ENCODE peak calls at places on chromosomes 3 and 15, in ten cellular contexts. T, A, F, R, Z, M, B, D, Q and O are unnamed samples.

GRCh38 chr15:65259367-65259781 is 27.3 kb downstream of the PARP16 start:
- DNase-seq in D (no peak), Z (no peak), M (no peak), T (no peak), F (no peak), A (peak; percentile 34), Q (no peak), R (peak; percentile 70), B (no peak), O (no peak)

GRCh38 chr3:108271626-108272025 is 24.7 kb upstream of the HHLA2 start:
- DNase-seq in A (no peak), D (no peak), Q (no peak), Z (no peak), M (no peak), T (no peak), R (no peak), F (no peak), B (no peak), O (no peak)

GRCh38 chr3:45566951-45567411 is 27.6 kb upstream of the LIMD1 start:
- DNase-seq in Q (no peak), Z (no peak), T (no peak), R (no peak), M (no peak), A (no peak), B (no peak), D (no peak), F (no peak), O (no peak)

GRCh38 chr15:64464271-64465005 is 4.1 kb downstream of the ZNF609 start:
- DNase-seq in Z (peak; percentile 42), A (no peak), D (no peak), B (no peak), R (no peak), F (no peak), T (no peak), M (no peak), Q (no peak), O (no peak)

GRCh38 chr15:76349301-76350070 is 12.9 kb downstream of the ISL2 start:
- DNase-seq in Z (peak; percentile 36), A (no peak), F (no peak), Q (no peak), B (no peak), D (peak; percentile 63), T (no peak), M (no peak), R (no peak), O (no peak)

GRCh38 chr3:159451067-159451466 is 537.6 kb upstream of the IL12A start:
- DNase-seq in M (no peak), Z (no peak), D (peak; percentile 56), Q (no peak), B (no peak), R (no peak), T (no peak), F (no peak), A (no peak), O (no peak)

GRCh38 chr15:47685141-47685870 is 32.0 kb upstream of the SEMA6D start:
- DNase-seq in Q (no peak), A (no peak), F (peak; percentile 37), M (no peak), R (no peak), D (peak; percentile 72), T (peak; percentile 10), Z (no peak), B (no peak), O (peak; percentile 8)

GRCh38 chr3:25902586-25902985 is 112.7 kb downstream of the OXSM start:
- DNase-seq in Q (no peak), B (no peak), A (no peak), T (no peak), D (no peak), F (no peak), Z (no peak), M (no peak), R (no peak), O (no peak)

GRCh38 chr15:92677998-92678397 is 22.4 kb upstream of the FAM174B start:
- DNase-seq in Q (no peak), Z (no peak), D (no peak), F (no peak), R (peak; percentile 60), A (peak; percentile 42), T (no peak), B (no peak), M (no peak), O (no peak)

GRCh38 chr15:68972201-68973065 is 42.1 kb upstream of the NOX5 start:
- DNase-seq in D (no peak), B (no peak), Z (no peak), A (no peak), R (no peak), Q (no peak), T (no peak), M (no peak), F (no peak), O (no peak)

GRCh38 chr3:159137966-159138365 is 336.1 kb downstream of the MFSD1 start:
- DNase-seq in F (no peak), Q (no peak), A (no peak), B (no peak), M (no peak), R (no peak), D (no peak), Z (no peak), T (no peak), O (no peak)

GRCh38 chr3:170690133-170690981 is 104.5 kb upstream of the SLC7A14 start:
- DNase-seq in Q (peak; percentile 59), A (peak; percentile 64), M (peak; percentile 53), D (peak; percentile 40), Z (peak; percentile 48), T (peak; percentile 80), F (no peak), R (peak; percentile 70), B (peak; percentile 50), O (no peak)

DNA sequence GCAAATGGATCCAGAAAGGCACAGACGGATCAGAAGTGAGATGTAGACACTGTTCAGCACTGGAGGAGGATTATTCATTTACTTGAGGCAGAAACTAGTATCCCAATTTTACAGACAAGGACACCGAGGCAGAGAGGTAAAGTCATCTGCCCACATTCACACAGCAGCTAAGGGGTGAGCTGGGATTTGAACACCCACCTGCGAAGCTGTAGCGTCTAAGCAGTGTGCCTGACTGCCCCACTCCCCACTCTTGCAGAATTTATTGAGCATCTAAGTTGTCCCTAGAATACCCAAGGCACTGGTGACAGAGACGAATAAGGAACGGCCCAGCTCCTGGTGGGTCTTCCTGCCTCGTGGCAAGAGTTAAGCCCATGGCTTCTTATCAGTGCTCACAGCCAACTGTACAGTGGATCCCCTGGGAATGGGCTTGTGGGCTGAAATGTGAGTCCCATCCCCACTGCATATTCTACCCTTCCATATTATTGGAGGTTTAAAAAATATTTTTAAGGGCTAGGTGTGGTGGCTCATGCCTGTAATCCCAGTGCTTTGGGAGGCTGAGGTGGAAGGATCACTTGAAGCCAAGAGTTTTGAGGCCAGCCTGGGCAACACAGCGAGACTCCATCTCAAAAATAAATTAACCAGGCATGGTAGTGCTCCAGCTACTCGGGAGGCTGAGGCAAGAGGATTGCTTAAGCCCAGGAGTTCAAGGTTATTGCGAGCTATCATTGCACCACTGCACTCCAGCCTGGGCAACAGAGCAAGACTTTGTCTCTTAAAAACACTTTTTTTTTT is 77.6 kb downstream of the IQSEC1 start:
- DNase-seq in R (no peak), Q (no peak), A (no peak), B (peak; percentile 78), Z (no peak), D (no peak), M (no peak), T (no peak), F (no peak), O (no peak)
- H3K4me3 ChIP-seq in R (no peak overlapping the region), Q (peak overlapping the region; percentile 95), A (no peak overlapping the region), B (no peak overlapping the region), Z (no peak overlapping the region), D (peak overlapping the region; percentile 84), M (peak overlapping the region; percentile 84), T (peak overlapping the region; percentile 75), F (no peak overlapping the region), O (no peak overlapping the region)

DNA sequence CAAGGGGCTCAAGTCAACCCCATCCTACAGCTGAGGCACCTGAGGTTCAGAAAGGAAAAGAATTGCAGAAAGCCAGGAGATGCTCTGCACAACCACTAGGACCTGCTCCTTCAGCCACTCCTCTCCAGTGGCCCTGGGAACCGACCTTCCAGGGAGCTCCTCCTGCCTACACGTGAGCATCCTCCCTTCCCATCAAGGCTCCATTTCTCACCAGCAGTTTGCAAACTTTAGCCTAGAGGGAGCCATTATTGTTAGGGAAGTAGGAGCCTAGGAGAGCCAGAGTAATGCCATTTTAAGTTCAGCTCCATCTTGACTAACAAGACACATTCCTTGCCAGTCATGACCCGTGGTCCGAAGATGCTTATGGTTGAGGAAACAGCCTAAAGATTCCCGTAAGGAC is 11.2 kb upstream of the CHCHD6 start:
- DNase-seq in T (peak; percentile 13), D (no peak), B (no peak), A (no peak), M (no peak), R (no peak), F (no peak), Q (no peak), Z (no peak), O (no peak)
- TF ChIP-seq CTCF in T (no peak), D (no peak), B (no peak), A (no peak), M (no peak), R (no peak), F (no peak), Q (no peak), Z (no peak), O (no peak)

DNA sequence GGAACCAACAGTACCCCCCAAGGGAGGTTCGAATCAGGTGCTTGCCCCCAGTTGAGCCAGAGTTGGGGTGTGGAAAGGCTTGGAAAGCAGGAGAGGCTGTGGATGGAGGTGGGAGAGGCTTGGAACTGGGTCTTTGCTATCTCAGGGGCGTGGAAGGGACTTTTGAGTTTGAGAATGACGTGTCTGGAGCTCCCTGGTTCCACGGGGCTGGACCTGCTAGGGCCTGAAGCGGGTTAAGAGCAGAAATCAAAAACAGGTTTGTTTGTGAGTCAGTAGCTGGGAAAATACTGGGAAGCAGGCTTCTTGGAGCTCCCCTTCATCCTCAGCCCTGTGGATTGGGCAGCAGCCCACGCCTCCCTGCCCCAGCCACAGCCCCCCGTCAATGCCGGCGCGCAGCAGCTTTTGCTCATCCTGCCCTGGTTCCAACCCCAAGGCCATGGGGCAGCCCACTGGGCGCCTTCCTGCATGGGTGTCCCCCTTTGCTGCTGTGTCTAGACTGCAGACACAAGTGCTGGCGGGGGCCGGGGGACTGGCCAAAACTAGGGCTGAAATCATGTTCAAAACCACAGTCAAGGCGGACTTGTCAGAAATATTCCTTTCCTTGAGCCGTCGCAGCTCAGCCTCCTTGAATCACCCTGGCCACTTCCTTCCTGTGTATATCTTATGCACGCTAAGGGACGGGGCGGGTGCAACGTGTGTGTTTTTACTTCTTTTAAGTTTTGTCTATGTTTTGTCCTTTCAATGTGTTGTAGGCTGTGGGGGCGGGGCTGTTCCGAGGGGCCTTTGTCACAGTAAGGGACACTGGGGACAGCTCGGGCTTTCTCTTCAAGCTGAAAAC is 108.0 kb downstream of the KLF13 start:
- DNase-seq in R (no peak), Q (peak; percentile 91), D (peak; percentile 56), M (no peak), Z (peak; percentile 92), F (peak; percentile 70), B (peak; percentile 98), A (peak; percentile 74), T (peak; percentile 11), O (peak; percentile 84)
- H3K4me3 ChIP-seq in R (no peak overlapping the region), Q (peak overlapping the region; percentile 43), D (peak overlapping the region; percentile 21), M (no peak overlapping the region), Z (peak overlapping the region; percentile 36), F (no peak overlapping the region), B (peak overlapping the region; percentile 60), A (no peak overlapping the region), T (no peak overlapping the region), O (peak overlapping the region; percentile 30)

DNA sequence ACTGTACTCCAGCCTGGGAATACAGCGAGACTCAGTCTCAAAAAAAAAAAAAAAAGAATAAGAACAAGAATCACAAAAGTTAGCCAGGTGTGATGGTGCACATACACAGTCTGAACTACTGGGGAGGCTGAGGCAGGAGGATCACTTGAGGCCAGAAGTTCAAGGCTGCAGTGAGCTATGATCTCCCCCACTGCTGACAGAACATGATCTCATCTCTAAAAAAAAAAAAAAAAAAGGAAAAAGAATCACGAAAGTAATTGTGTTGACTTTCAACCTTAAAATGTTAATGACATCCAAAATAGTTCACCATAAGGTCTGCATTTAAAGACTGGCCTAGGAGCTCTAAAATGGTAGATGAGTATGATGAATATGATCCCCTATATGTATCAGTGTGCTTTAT is 68.0 kb upstream of the MAP4 start:
- DNase-seq in Q (no peak), B (no peak), D (no peak), R (no peak), Z (no peak), T (no peak), F (no peak), M (no peak), A (no peak), O (no peak)
- TF ChIP-seq CTCF in Q (no peak), B (no peak), D (no peak), R (no peak), Z (no peak), T (no peak), F (no peak), M (no peak), A (no peak), O (no peak)